ENCODE peak calls at places on chromosomes 4 and X, in four cellular contexts. J, L, B and V are unnamed samples.

GRCh38 chr4:153039542-153040185 is 103.5 kb downstream of the FHDC1 start:
- DNase-seq in J (no peak), L (no peak), B (no peak), V (no peak)

GRCh38 chr4:113300384-113301011 is 251.0 kb downstream of the ANK2 start:
- DNase-seq in J (peak; percentile 94), L (peak; percentile 89), B (peak; percentile 66), V (peak; percentile 83)

GRCh38 chr4:65968873-65969272 is 298.6 kb upstream of the EPHA5 start:
- DNase-seq in J (peak; percentile 71), L (peak; percentile 61), B (no peak), V (peak; percentile 1)

GRCh38 chr4:142516686-142517145 is 329.4 kb downstream of the INPP4B start:
- DNase-seq in J (peak; percentile 89), L (peak; percentile 49), B (peak; percentile 76), V (peak; percentile 94)

GRCh38 chr4:124873361-124874171 is 161.0 kb upstream of the ANKRD50 start:
- DNase-seq in J (no peak), L (no peak), B (no peak), V (no peak)

GRCh38 chr4:7103599-7104365 is 35.9 kb upstream of the GRPEL1 start:
- DNase-seq in J (no peak), L (peak; percentile 79), B (no peak), V (no peak)

GRCh38 chrX:13647709-13648212 is 5.2 kb upstream of the TCEANC start:
- DNase-seq in J (peak; percentile 79), L (no peak), B (no peak), V (no peak)

GRCh38 chrX:46260502-46260901 is 284.7 kb downstream of the ZNF674 start:
- DNase-seq in J (peak; percentile 57), L (no peak), B (peak; percentile 95), V (no peak)

DNA sequence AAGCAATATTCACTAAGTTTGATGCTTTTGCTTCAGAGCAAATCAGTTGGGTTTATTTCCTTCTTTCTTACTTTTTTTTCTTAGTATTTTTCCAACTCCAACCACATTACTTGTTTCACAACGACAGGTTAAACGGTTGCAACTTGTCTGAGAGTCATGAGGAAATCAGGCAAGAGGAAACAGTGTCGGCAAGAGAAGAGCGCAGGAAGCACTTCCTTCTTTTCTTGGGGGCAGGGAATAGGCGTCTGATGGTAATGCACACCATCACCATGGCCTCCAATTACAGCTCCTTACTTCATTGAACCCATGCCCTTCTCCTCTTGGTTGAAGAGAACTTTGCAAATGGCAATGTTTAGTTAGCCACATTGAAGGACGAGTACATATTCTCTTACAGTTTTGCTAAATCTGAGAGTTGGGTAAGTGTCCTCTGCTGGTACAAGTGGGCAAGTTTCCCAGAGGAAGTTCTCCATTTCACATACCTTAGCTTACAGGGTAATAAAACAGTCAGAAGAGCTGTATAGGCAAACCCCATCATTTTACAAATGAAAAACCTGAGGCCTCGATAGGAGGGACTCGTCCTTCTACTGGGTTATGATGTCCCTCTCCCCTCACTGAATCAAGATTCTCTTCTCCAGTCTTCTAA is 8.3 kb upstream of the CXCL8 start:
- DNase-seq in J (no peak), L (no peak), B (peak; percentile 12), V (no peak)
- TF ChIP-seq CTCF in J (no peak), L (no peak), B (no peak), V (no peak)

DNA sequence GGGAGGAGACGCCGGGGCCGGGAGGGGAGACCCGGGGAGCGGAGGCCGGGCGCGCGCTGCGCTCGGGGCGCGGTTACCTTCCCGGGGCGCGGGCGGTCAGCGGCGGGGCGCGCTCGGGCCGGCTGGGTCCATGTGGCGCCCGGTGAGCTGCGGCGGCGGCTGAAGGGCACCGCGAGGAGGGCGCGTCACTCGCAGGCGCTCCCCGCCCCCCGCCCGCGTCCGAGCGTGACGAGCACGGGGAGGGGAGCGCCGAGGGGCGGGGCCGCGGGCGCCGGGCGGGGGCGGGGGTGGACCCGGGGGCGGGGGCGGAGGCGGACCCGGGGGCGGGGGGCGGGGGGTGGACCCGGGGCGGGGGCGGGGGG is at the start of gene CPLX1:
- DNase-seq in J (no peak), L (peak; percentile 95), B (peak; percentile 6), V (no peak)
- H3K4me3 ChIP-seq in J (no peak within 1 kb of the TSS), L (no peak within 1 kb of the TSS), B (no peak within 1 kb of the TSS), V (no peak within 1 kb of the TSS)

DNA sequence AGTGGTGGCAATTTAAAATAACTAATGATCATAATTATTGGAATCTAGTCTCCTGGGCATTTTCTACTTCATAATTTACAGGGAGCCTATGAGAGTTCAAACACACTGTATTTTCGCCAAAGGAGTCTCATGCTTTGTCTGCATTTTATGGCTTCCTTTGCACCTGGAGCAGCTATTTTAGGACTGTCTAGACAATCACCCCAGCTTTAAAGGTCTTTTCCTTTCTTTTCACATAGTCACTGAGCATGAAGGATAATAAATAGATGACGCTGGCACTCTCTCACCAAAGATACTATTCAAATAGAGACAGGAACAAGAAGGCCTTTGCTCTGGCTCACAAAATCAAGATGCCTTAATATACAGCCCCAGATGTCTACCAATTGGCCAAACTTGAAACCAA is 43.0 kb downstream of the AMELX start:
- DNase-seq in J (no peak), L (no peak), B (no peak), V (no peak)
- TF ChIP-seq CTCF in J (no peak), L (no peak), B (no peak), V (no peak)

GRCh38 chrX:317424-318067 is 1.1 kb downstream of the GTPBP6 start:
- DNase-seq in J (no peak), L (peak; percentile 98), B (no peak), V (no peak)
- H3K4me3 ChIP-seq in J (peak overlapping the region; percentile 73), L (peak overlapping the region; percentile 93), B (no peak overlapping the region), V (peak overlapping the region; percentile 74)

GRCh38 chr4:20305976-20306375 is 54.3 kb downstream of the SLIT2 start:
- DNase-seq in J (no peak), L (no peak), B (peak; percentile 36), V (peak; percentile 53)
- TF ChIP-seq CTCF in J (peak; percentile 49), L (peak; percentile 63), B (peak; percentile 49), V (peak; percentile 58)

GRCh38 chrX:120274145-120274544 is 23.5 kb downstream of the ZBTB33 start:
- DNase-seq in J (no peak), L (no peak), B (no peak), V (no peak)

GRCh38 chrX:120270567-120270966 is 20.0 kb downstream of the ZBTB33 start:
- DNase-seq in J (no peak), L (no peak), B (no peak), V (no peak)

GRCh38 chrX:120264315-120264714 is 13.7 kb downstream of the ZBTB33 start:
- DNase-seq in J (no peak), L (no peak), B (no peak), V (no peak)

GRCh38 chrX:120271218-120271617 is 20.6 kb downstream of the ZBTB33 start:
- DNase-seq in J (no peak), L (no peak), B (peak; percentile 29), V (no peak)

DNA sequence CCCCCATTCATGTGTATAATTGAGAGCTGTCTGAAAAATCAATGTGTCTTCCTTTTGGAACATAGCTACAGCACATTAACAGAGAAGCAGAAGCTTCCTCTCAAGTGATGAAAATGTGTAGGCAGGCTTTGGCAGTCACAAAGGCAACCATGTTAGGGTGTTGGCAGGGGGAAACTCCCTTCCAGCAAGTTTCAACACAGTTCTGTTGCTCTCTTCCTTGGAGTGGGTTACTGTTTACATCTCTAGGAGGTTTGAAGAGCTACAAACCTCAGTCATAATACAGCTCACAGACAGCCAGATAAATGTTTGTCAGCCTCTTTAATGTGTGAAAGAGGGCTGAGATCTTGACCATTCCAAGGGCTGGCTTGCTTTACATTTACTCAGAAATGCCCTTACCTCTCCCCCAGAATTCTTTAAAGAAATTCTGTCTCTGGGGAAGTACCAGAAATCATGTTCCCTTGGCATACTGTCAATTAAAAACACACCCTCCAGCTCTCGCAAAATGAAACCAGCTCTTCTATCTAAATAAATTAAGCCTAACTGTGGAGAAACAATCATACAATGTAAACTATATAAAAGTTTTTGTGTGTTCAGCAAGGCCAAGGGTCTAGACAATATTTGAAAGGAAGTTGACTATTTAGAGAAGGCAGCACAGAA is 18.9 kb downstream of the ZBTB33 start:
- DNase-seq in J (no peak), L (no peak), B (no peak), V (peak; percentile 1)
- H3K4me3 ChIP-seq in J (no peak overlapping the region), L (no peak overlapping the region), B (no peak overlapping the region), V (no peak overlapping the region)

GRCh38 chr4:17398035-17398434 is 113.9 kb downstream of the QDPR start:
- DNase-seq in J (no peak), L (no peak), B (no peak), V (peak; percentile 12)
- TF ChIP-seq CTCF in J (no peak), L (no peak), B (no peak), V (no peak)

GRCh38 chr4:212438-213174 is 88.3 kb downstream of the ZNF718 start:
- DNase-seq in J (peak; percentile 92), L (peak; percentile 96), B (no peak), V (peak; percentile 74)
- H3K4me3 ChIP-seq in J (peak overlapping the region; percentile 68), L (peak overlapping the region; percentile 77), B (no peak overlapping the region), V (peak overlapping the region; percentile 66)

GRCh38 chr4:1396806-1397455 is 9.3 kb downstream of the NKX1-1 start:
- DNase-seq in J (no peak), L (peak; percentile 49), B (no peak), V (no peak)

GRCh38 chr4:1399508-1400190 is 6.6 kb downstream of the NKX1-1 start:
- DNase-seq in J (no peak), L (peak; percentile 73), B (no peak), V (no peak)

GRCh38 chr4:1398686-1399507 is 7.3 kb downstream of the NKX1-1 start:
- DNase-seq in J (no peak), L (peak; percentile 86), B (no peak), V (no peak)

GRCh38 chr4:1395941-1396805 is 10.1 kb downstream of the NKX1-1 start:
- DNase-seq in J (no peak), L (peak; percentile 56), B (no peak), V (no peak)

GRCh38 chr4:1393866-1394265 is 12.4 kb downstream of the NKX1-1 start:
- DNase-seq in J (no peak), L (peak; percentile 60), B (no peak), V (no peak)
- TF ChIP-seq CTCF in J (no peak), L (no peak), B (no peak), V (no peak)

GRCh38 chr4:121070696-121071639 is 1.4 kb downstream of the NDNF start:
- DNase-seq in J (peak; percentile 39), L (peak; percentile 91), B (no peak), V (peak; percentile 58)
- H3K4me3 ChIP-seq in J (peak overlapping the region; percentile 69), L (peak overlapping the region; percentile 70), B (no peak overlapping the region), V (peak overlapping the region; percentile 69)